ENCODE peak calls at places on chromosomes 2 and 18, in six cellular contexts. One of them, this sample, is unnamed.
A peak's percentile ranks its signal among the peaks of the same experiment; 100 is the strongest.

GRCh38 chr2:81937944-81938343 is 1633.4 kb upstream of the LRRTM1 start:
- DNase-seq in activated CD8-positive, alpha-beta T cell treated with anti-CD3 and anti-CD28 coated beads, Interleukin-2, amount 10 ng/mL, durations not matched to agents 7 days and 5 days: no peak
- DNase-seq in left cardiac atrium: no peak
- DNase-seq in dorsolateral prefrontal cortex: no peak
- DNase-seq in NCI-H460: no peak
- DNase-seq in astrocyte of the spinal cord: no peak
- DNase-seq in this sample: no peak

GRCh38 chr2:236459393-236459792 is 110.2 kb upstream of the ACKR3 start:
- DNase-seq in activated CD8-positive, alpha-beta T cell treated with anti-CD3 and anti-CD28 coated beads, Interleukin-2, amount 10 ng/mL, durations not matched to agents 7 days and 5 days: no peak
- DNase-seq in NCI-H460: no peak
- DNase-seq in left cardiac atrium: no peak
- DNase-seq in astrocyte of the spinal cord: no peak
- DNase-seq in dorsolateral prefrontal cortex: no peak
- DNase-seq in this sample: no peak

GRCh38 chr2:118202707-118203303 is 114.5 kb downstream of the INSIG2 start:
- DNase-seq in NCI-H460: peak; percentile 32
- DNase-seq in dorsolateral prefrontal cortex: no peak
- DNase-seq in activated CD8-positive, alpha-beta T cell treated with anti-CD3 and anti-CD28 coated beads, Interleukin-2, amount 10 ng/mL, durations not matched to agents 7 days and 5 days: peak; percentile 63
- DNase-seq in left cardiac atrium: peak; percentile 37
- DNase-seq in astrocyte of the spinal cord: peak; percentile 48
- DNase-seq in this sample: peak; percentile 43

GRCh38 chr2:162126145-162126926 is 25.7 kb downstream of the GCG start:
- DNase-seq in dorsolateral prefrontal cortex: no peak
- DNase-seq in astrocyte of the spinal cord: no peak
- DNase-seq in activated CD8-positive, alpha-beta T cell treated with anti-CD3 and anti-CD28 coated beads, Interleukin-2, amount 10 ng/mL, durations not matched to agents 7 days and 5 days: no peak
- DNase-seq in left cardiac atrium: no peak
- DNase-seq in NCI-H460: no peak
- DNase-seq in this sample: peak; percentile 33

GRCh38 chr18:25275414-25276001 is 76.5 kb downstream of the ZNF521 start:
- DNase-seq in dorsolateral prefrontal cortex: no peak
- DNase-seq in left cardiac atrium: peak; percentile 42
- DNase-seq in astrocyte of the spinal cord: no peak
- DNase-seq in NCI-H460: no peak
- DNase-seq in activated CD8-positive, alpha-beta T cell treated with anti-CD3 and anti-CD28 coated beads, Interleukin-2, amount 10 ng/mL, durations not matched to agents 7 days and 5 days: no peak
- DNase-seq in this sample: no peak

GRCh38 chr18:61398961-61399632 is 65.9 kb downstream of the CDH20 start:
- DNase-seq in dorsolateral prefrontal cortex: no peak
- DNase-seq in activated CD8-positive, alpha-beta T cell treated with anti-CD3 and anti-CD28 coated beads, Interleukin-2, amount 10 ng/mL, durations not matched to agents 7 days and 5 days: no peak
- DNase-seq in astrocyte of the spinal cord: peak; percentile 78
- DNase-seq in left cardiac atrium: no peak
- DNase-seq in NCI-H460: no peak
- DNase-seq in this sample: no peak

GRCh38 chr2:96685592-96686459 is 43.3 kb downstream of the FER1L5 start:
- DNase-seq in dorsolateral prefrontal cortex: no peak
- DNase-seq in activated CD8-positive, alpha-beta T cell treated with anti-CD3 and anti-CD28 coated beads, Interleukin-2, amount 10 ng/mL, durations not matched to agents 7 days and 5 days: no peak
- DNase-seq in left cardiac atrium: no peak
- DNase-seq in astrocyte of the spinal cord: peak; percentile 25
- DNase-seq in NCI-H460: no peak
- DNase-seq in this sample: no peak

GRCh38 chr18:47968721-47969120 is 38.3 kb upstream of the SMAD2 start:
- DNase-seq in dorsolateral prefrontal cortex: no peak
- DNase-seq in activated CD8-positive, alpha-beta T cell treated with anti-CD3 and anti-CD28 coated beads, Interleukin-2, amount 10 ng/mL, durations not matched to agents 7 days and 5 days: no peak
- DNase-seq in astrocyte of the spinal cord: peak; percentile 47
- DNase-seq in NCI-H460: no peak
- DNase-seq in left cardiac atrium: no peak
- DNase-seq in this sample: no peak

GRCh38 chr2:34105015-34105767 is 506.1 kb upstream of the FAM98A start:
- DNase-seq in dorsolateral prefrontal cortex: no peak
- DNase-seq in left cardiac atrium: no peak
- DNase-seq in NCI-H460: no peak
- DNase-seq in astrocyte of the spinal cord: peak; percentile 88
- DNase-seq in activated CD8-positive, alpha-beta T cell treated with anti-CD3 and anti-CD28 coated beads, Interleukin-2, amount 10 ng/mL, durations not matched to agents 7 days and 5 days: no peak
- DNase-seq in this sample: peak; percentile 54

GRCh38 chr2:112343827-112344585 is 68.6 kb downstream of the ZC3H6 start:
- DNase-seq in dorsolateral prefrontal cortex: no peak
- DNase-seq in activated CD8-positive, alpha-beta T cell treated with anti-CD3 and anti-CD28 coated beads, Interleukin-2, amount 10 ng/mL, durations not matched to agents 7 days and 5 days: no peak
- DNase-seq in NCI-H460: no peak
- DNase-seq in astrocyte of the spinal cord: no peak
- DNase-seq in left cardiac atrium: no peak
- DNase-seq in this sample: no peak

GRCh38 chr18:48683197-48683596 is 144.4 kb downstream of the CTIF start:
- DNase-seq in left cardiac atrium: no peak
- DNase-seq in astrocyte of the spinal cord: no peak
- DNase-seq in activated CD8-positive, alpha-beta T cell treated with anti-CD3 and anti-CD28 coated beads, Interleukin-2, amount 10 ng/mL, durations not matched to agents 7 days and 5 days: no peak
- DNase-seq in dorsolateral prefrontal cortex: no peak
- DNase-seq in NCI-H460: no peak
- DNase-seq in this sample: no peak

GRCh38 chr18:47149457-47150028 is 757 bp downstream of the HDHD2 start:
- DNase-seq in left cardiac atrium: no peak
- DNase-seq in astrocyte of the spinal cord: no peak
- DNase-seq in dorsolateral prefrontal cortex: no peak
- DNase-seq in NCI-H460: no peak
- DNase-seq in activated CD8-positive, alpha-beta T cell treated with anti-CD3 and anti-CD28 coated beads, Interleukin-2, amount 10 ng/mL, durations not matched to agents 7 days and 5 days: no peak
- DNase-seq in this sample: no peak

GRCh38 chr2:116487336-116487735 is 1327.2 kb upstream of the DDX18 start:
- DNase-seq in activated CD8-positive, alpha-beta T cell treated with anti-CD3 and anti-CD28 coated beads, Interleukin-2, amount 10 ng/mL, durations not matched to agents 7 days and 5 days: no peak
- DNase-seq in left cardiac atrium: no peak
- DNase-seq in dorsolateral prefrontal cortex: no peak
- DNase-seq in astrocyte of the spinal cord: no peak
- DNase-seq in NCI-H460: no peak
- DNase-seq in this sample: no peak

GRCh38 chr2:237165405-237166276 is 80.0 kb downstream of the COPS8 start:
- DNase-seq in activated CD8-positive, alpha-beta T cell treated with anti-CD3 and anti-CD28 coated beads, Interleukin-2, amount 10 ng/mL, durations not matched to agents 7 days and 5 days: no peak
- DNase-seq in dorsolateral prefrontal cortex: no peak
- DNase-seq in NCI-H460: peak; percentile 19
- DNase-seq in left cardiac atrium: no peak
- DNase-seq in astrocyte of the spinal cord: no peak
- DNase-seq in this sample: no peak

GRCh38 chr2:231710751-231711676 is 2.7 kb downstream of the PTMA start:
- DNase-seq in dorsolateral prefrontal cortex: no peak
- DNase-seq in NCI-H460: no peak
- DNase-seq in left cardiac atrium: peak; percentile 49
- DNase-seq in astrocyte of the spinal cord: peak; percentile 35
- DNase-seq in activated CD8-positive, alpha-beta T cell treated with anti-CD3 and anti-CD28 coated beads, Interleukin-2, amount 10 ng/mL, durations not matched to agents 7 days and 5 days: peak; percentile 39
- DNase-seq in this sample: peak; percentile 53

GRCh38 chr2:53379547-53379946 is 388.1 kb upstream of the CHAC2 start:
- DNase-seq in astrocyte of the spinal cord: no peak
- DNase-seq in dorsolateral prefrontal cortex: no peak
- DNase-seq in activated CD8-positive, alpha-beta T cell treated with anti-CD3 and anti-CD28 coated beads, Interleukin-2, amount 10 ng/mL, durations not matched to agents 7 days and 5 days: no peak
- DNase-seq in NCI-H460: no peak
- DNase-seq in left cardiac atrium: no peak
- DNase-seq in this sample: no peak

GRCh38 chr2:142989276-142990204 is 112.1 kb downstream of the KYNU start:
- DNase-seq in dorsolateral prefrontal cortex: no peak
- DNase-seq in astrocyte of the spinal cord: peak; percentile 62
- DNase-seq in NCI-H460: peak; percentile 50
- DNase-seq in left cardiac atrium: no peak
- DNase-seq in activated CD8-positive, alpha-beta T cell treated with anti-CD3 and anti-CD28 coated beads, Interleukin-2, amount 10 ng/mL, durations not matched to agents 7 days and 5 days: no peak
- DNase-seq in this sample: peak; percentile 77

GRCh38 chr2:33068261-33068660 is 121.5 kb downstream of the LTBP1 start:
- DNase-seq in dorsolateral prefrontal cortex: no peak
- DNase-seq in astrocyte of the spinal cord: peak; percentile 76
- DNase-seq in activated CD8-positive, alpha-beta T cell treated with anti-CD3 and anti-CD28 coated beads, Interleukin-2, amount 10 ng/mL, durations not matched to agents 7 days and 5 days: no peak
- DNase-seq in NCI-H460: no peak
- DNase-seq in left cardiac atrium: no peak
- DNase-seq in this sample: peak; percentile 72

GRCh38 chr2:32360416-32360815 is 3.6 kb downstream of the BIRC6 start:
- DNase-seq in activated CD8-positive, alpha-beta T cell treated with anti-CD3 and anti-CD28 coated beads, Interleukin-2, amount 10 ng/mL, durations not matched to agents 7 days and 5 days: no peak
- DNase-seq in astrocyte of the spinal cord: peak; percentile 31
- DNase-seq in NCI-H460: no peak
- DNase-seq in left cardiac atrium: no peak
- DNase-seq in dorsolateral prefrontal cortex: no peak
- DNase-seq in this sample: no peak

GRCh38 chr2:170679607-170680079 is 35.5 kb upstream of the SP5 start:
- DNase-seq in NCI-H460: peak; percentile 1
- DNase-seq in astrocyte of the spinal cord: no peak
- DNase-seq in activated CD8-positive, alpha-beta T cell treated with anti-CD3 and anti-CD28 coated beads, Interleukin-2, amount 10 ng/mL, durations not matched to agents 7 days and 5 days: no peak
- DNase-seq in left cardiac atrium: no peak
- DNase-seq in dorsolateral prefrontal cortex: no peak
- DNase-seq in this sample: peak; percentile 12

GRCh38 chr2:152189622-152190495 is 14.3 kb upstream of the STAM2 start:
- DNase-seq in activated CD8-positive, alpha-beta T cell treated with anti-CD3 and anti-CD28 coated beads, Interleukin-2, amount 10 ng/mL, durations not matched to agents 7 days and 5 days: peak; percentile 23
- DNase-seq in astrocyte of the spinal cord: peak; percentile 75
- DNase-seq in NCI-H460: peak; percentile 84
- DNase-seq in dorsolateral prefrontal cortex: no peak
- DNase-seq in left cardiac atrium: peak; percentile 39
- DNase-seq in this sample: peak; percentile 74

GRCh38 chr2:163593941-163594340 is 141.9 kb downstream of the FIGN start:
- DNase-seq in dorsolateral prefrontal cortex: no peak
- DNase-seq in activated CD8-positive, alpha-beta T cell treated with anti-CD3 and anti-CD28 coated beads, Interleukin-2, amount 10 ng/mL, durations not matched to agents 7 days and 5 days: no peak
- DNase-seq in astrocyte of the spinal cord: no peak
- DNase-seq in NCI-H460: no peak
- DNase-seq in left cardiac atrium: no peak
- DNase-seq in this sample: no peak

GRCh38 chr2:60353863-60354262 is 199.6 kb downstream of the BCL11A start:
- DNase-seq in activated CD8-positive, alpha-beta T cell treated with anti-CD3 and anti-CD28 coated beads, Interleukin-2, amount 10 ng/mL, durations not matched to agents 7 days and 5 days: peak; percentile 16
- DNase-seq in left cardiac atrium: no peak
- DNase-seq in dorsolateral prefrontal cortex: no peak
- DNase-seq in astrocyte of the spinal cord: no peak
- DNase-seq in NCI-H460: no peak
- DNase-seq in this sample: no peak

GRCh38 chr2:47618272-47618552 is 164.7 kb upstream of the MSH6 start:
- DNase-seq in dorsolateral prefrontal cortex: no peak
- DNase-seq in astrocyte of the spinal cord: no peak
- DNase-seq in NCI-H460: no peak
- DNase-seq in left cardiac atrium: no peak
- DNase-seq in activated CD8-positive, alpha-beta T cell treated with anti-CD3 and anti-CD28 coated beads, Interleukin-2, amount 10 ng/mL, durations not matched to agents 7 days and 5 days: no peak
- DNase-seq in this sample: no peak

GRCh38 chr2:36376319-36376765 is 20.8 kb downstream of the CRIM1 start:
- DNase-seq in dorsolateral prefrontal cortex: no peak
- DNase-seq in NCI-H460: no peak
- DNase-seq in astrocyte of the spinal cord: peak; percentile 66
- DNase-seq in left cardiac atrium: peak; percentile 81
- DNase-seq in activated CD8-positive, alpha-beta T cell treated with anti-CD3 and anti-CD28 coated beads, Interleukin-2, amount 10 ng/mL, durations not matched to agents 7 days and 5 days: no peak
- DNase-seq in this sample: peak; percentile 79